ENCODE peak calls at places on chromosomes 11 and 22, in eight cellular contexts. B, S, O, F, Z, R, U and N are unnamed samples. For H3K36me3, the result is how much of the 10 kb centered on the place peaks cover.

GRCh38 chr22:31081963-31082605 is 966 bp downstream of the SMTN start:
- DNase-seq in B (no peak), S (no peak), O (no peak), F (no peak), Z (no peak), R (no peak), U (no peak), N (no peak)

GRCh38 chr22:27564806-27565205 is 236.8 kb downstream of the MN1 start:
- DNase-seq in B (no peak), S (no peak), O (no peak), F (no peak), Z (no peak), R (no peak), U (no peak), N (no peak)

GRCh38 chr22:46617250-46618103 is 2.7 kb upstream of the GRAMD4 start:
- DNase-seq in B (no peak), S (no peak), O (no peak), F (no peak), Z (no peak), R (peak), U (no peak), N (no peak)

GRCh38 chr11:114058026-114058706 is 1.3 kb upstream of the ZBTB16 start:
- DNase-seq in B (no peak), S (no peak), O (peak), F (no peak), Z (peak), R (peak), U (peak), N (no peak)

GRCh38 chr22:48340727-48341709 is 1486.7 kb downstream of the BRD1 start:
- DNase-seq in B (no peak), S (peak), O (no peak), F (no peak), Z (no peak), R (no peak), U (no peak), N (no peak)

GRCh38 chr11:57662893-57663292 is 5.0 kb upstream of the ZDHHC5 start:
- DNase-seq in B (peak), S (no peak), O (no peak), F (no peak), Z (no peak), R (no peak), U (no peak), N (no peak)

GRCh38 chr11:3609416-3610265 is 32.2 kb downstream of the ART5 start:
- DNase-seq in B (peak), S (peak), O (no peak), F (peak), Z (no peak), R (no peak), U (no peak), N (no peak)

GRCh38 chr22:40120783-40121182 is 56.9 kb upstream of the TNRC6B start:
- DNase-seq in B (no peak), S (no peak), O (no peak), F (no peak), Z (no peak), R (peak), U (no peak), N (no peak)

GRCh38 chr22:43053176-43053575 is 36.0 kb downstream of the TTLL1 start:
- DNase-seq in B (no peak), S (no peak), O (no peak), F (no peak), Z (no peak), R (no peak), U (no peak), N (no peak)

GRCh38 chr22:44180706-44181032 is at the start of gene PARVG:
- DNase-seq in B (peak), S (peak), O (no peak), F (no peak), Z (no peak), R (no peak), U (no peak), N (no peak)
- H3K4me3 ChIP-seq in B (no peak), S (peak), O (peak), F (peak), Z (peak), R (no peak), U (no peak), N (no peak)

GRCh38 chr22:36946436-36947158 is 33.2 kb downstream of the CSF2RB start:
- DNase-seq in B (peak), S (no peak), O (no peak), F (no peak), Z (no peak), R (no peak), U (no peak), N (no peak)
- TF ChIP-seq CTCF in B (peak), S (no peak), O (no peak), F (no peak), Z (no peak), R (no peak), U (no peak), N (no peak)

DNA sequence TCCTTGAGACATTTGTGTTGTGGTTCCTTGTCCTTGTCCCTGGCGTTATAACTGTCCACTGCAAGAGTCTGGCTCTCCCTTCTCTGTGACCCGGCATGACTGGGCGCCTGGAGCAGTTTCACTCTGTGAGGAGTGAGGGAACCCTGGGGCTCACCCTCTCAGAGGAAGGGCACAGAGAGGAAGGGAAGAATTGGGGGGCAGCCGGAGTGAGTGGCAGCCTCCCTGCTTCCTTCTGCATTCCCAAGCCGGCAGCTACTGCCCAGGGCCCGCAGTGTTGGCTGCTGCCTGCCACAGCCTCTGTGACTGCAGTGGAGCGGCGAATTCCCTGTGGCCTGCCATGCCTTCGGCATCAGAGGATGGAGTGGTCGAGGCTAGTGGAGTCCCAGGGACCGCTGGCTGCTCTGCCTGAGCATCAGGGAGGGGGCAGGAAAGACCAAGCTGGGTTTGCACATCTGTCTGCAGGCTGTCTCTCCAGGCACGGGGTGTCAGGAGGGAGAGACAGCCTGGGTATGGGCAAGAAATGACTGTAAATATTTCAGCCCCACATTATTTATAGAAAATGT is 23.0 kb downstream of the MYBPC3 start:
- DNase-seq in B (no peak), S (peak), O (no peak), F (no peak), Z (no peak), R (no peak), U (no peak), N (no peak)
- H3K36me3 ChIP-seq in B (under half), S (under half), O (half or more), F (under half), Z (under half), R (under half), U (under half), N (under half)

GRCh38 chr11:27717377-27717776 is 17.1 kb upstream of the BDNF start:
- DNase-seq in B (no peak), S (no peak), O (no peak), F (no peak), Z (no peak), R (no peak), U (no peak), N (no peak)
- H3K4me3 ChIP-seq in B (no peak), S (no peak), O (no peak), F (no peak), Z (no peak), R (no peak), U (no peak), N (no peak)

GRCh38 chr11:116553482-116553881 is 219.3 kb downstream of the BUD13 start:
- DNase-seq in B (no peak), S (peak), O (no peak), F (no peak), Z (no peak), R (no peak), U (no peak), N (no peak)
- TF ChIP-seq CTCF in B (peak), S (no peak), O (no peak), F (no peak), Z (no peak), R (no peak), U (no peak), N (no peak)